ENCODE peak calls at places on chromosomes 13 and 19, in five cellular contexts. G is activated T-helper 1 cell treated with Interleukin-2 at 50 U/mL for 16 hours; C is BJ; U is GM18507; K is activated T-cell treated with anti-CD3 and anti-CD28 coated beads, Interleukin-2, amount 50 U/mL, for 72 hours. D is an unnamed sample.

GRCh38 chr19:38142176-38143035 is 81.6 kb downstream of the DPF1 start:
- DNase-seq in C (no peak), U (peak; percentile 26), K (peak; percentile 54), G (no peak), D (peak; percentile 94)

GRCh38 chr13:101649490-101650126 is 197.1 kb downstream of the ITGBL1 start:
- DNase-seq in C (peak; percentile 33), U (no peak), G (no peak), K (no peak), D (no peak)

GRCh38 chr19:18379803-18380747 is 5.9 kb upstream of the GDF15 start:
- DNase-seq in U (no peak), K (no peak), G (no peak), C (peak; percentile 87), D (peak; percentile 67)

GRCh38 chr13:26074706-26075105 is 22.9 kb upstream of the SHISA2 start:
- DNase-seq in K (no peak), G (no peak), C (peak; percentile 9), U (no peak), D (no peak)

GRCh38 chr19:954672-955494 is 29.0 kb downstream of the ARID3A start:
- DNase-seq in K (no peak), C (no peak), U (peak; percentile 86), G (no peak), D (peak; percentile 87)

GRCh38 chr19:38409631-38410133 is 6.8 kb downstream of the FAM98C start:
- DNase-seq in G (no peak), C (no peak), U (no peak), K (no peak), D (no peak)

GRCh38 chr13:77084755-77085154 is 57.8 kb upstream of the FBXL3 start:
- DNase-seq in G (no peak), C (no peak), K (no peak), U (no peak), D (no peak)

GRCh38 chr19:29625316-29625715 is 19.2 kb downstream of the POP4 start:
- DNase-seq in U (no peak), K (no peak), G (no peak), C (no peak), D (peak; percentile 39)

GRCh38 chr13:108558489-108558888 is 70.9 kb upstream of the MYO16 start:
- DNase-seq in C (no peak), U (no peak), K (no peak), G (no peak), D (no peak)

GRCh38 chr13:98890186-98890585 is 87.7 kb downstream of the DOCK9 start:
- DNase-seq in G (no peak), K (peak; percentile 63), U (no peak), C (peak; percentile 55), D (no peak)

GRCh38 chr13:107275945-107276614 is 708.1 kb upstream of the ARGLU1 start:
- DNase-seq in U (no peak), C (no peak), K (no peak), G (no peak), D (no peak)

GRCh38 chr13:60230593-60230992 is 66.9 kb upstream of the DIAPH3 start:
- DNase-seq in K (no peak), G (no peak), U (no peak), C (no peak), D (no peak)

GRCh38 chr13:105642511-105642958 is 892.9 kb downstream of the EFNB2 start:
- DNase-seq in C (no peak), U (no peak), K (no peak), G (no peak), D (no peak)

GRCh38 chr13:25816239-25816638 is 235.6 kb downstream of the SHISA2 start:
- DNase-seq in U (no peak), G (no peak), K (no peak), C (no peak), D (no peak)

GRCh38 chr19:5193192-5193591 is 147.4 kb downstream of the PTPRS start:
- DNase-seq in C (no peak), G (no peak), K (no peak), U (no peak), D (peak; percentile 90)

GRCh38 chr19:38319421-38320258 is at the start of gene KCNK6:
- DNase-seq in G (peak; percentile 13), K (peak; percentile 70), C (no peak), U (no peak), D (peak; percentile 87)

GRCh38 chr19:38975214-38975860 is at the start of gene FBXO17:
- DNase-seq in K (no peak), C (no peak), G (no peak), U (no peak), D (peak; percentile 91)

GRCh38 chr19:53903055-53903680 is 5.9 kb upstream of the CACNG7 start:
- DNase-seq in U (no peak), K (peak; percentile 36), C (no peak), G (no peak), D (peak; percentile 75)

GRCh38 chr19:1066748-1067340 is at the start of gene ARHGAP45:
- DNase-seq in U (peak; percentile 62), G (peak; percentile 83), K (peak; percentile 88), C (no peak), D (peak; percentile 94)

GRCh38 chr19:1287622-1288527 is 2.2 kb downstream of the EFNA2 start:
- DNase-seq in C (no peak), K (no peak), G (no peak), U (no peak), D (peak; percentile 81)

GRCh38 chr13:20446900-20447299 is 78.8 kb downstream of the CRYL1 start:
- DNase-seq in C (no peak), U (no peak), K (no peak), G (no peak), D (no peak)

D was measured in H7.